ENCODE peak calls at places on chromosomes 2 and 18, in four cellular contexts. L, I, H and V are unnamed samples.

GRCh38 chr2:164920430-164920829 is 34.9 kb downstream of the SLC38A11 start:
- DNase-seq in L (no peak), I (peak; percentile 32), H (no peak), V (peak; percentile 81)

GRCh38 chr2:28311660-28312249 is 80.9 kb upstream of the FOSL2 start:
- DNase-seq in L (no peak), I (no peak), H (no peak), V (no peak)

GRCh38 chr2:224401641-224402342 is at the start of gene FAM124B:
- DNase-seq in L (no peak), I (no peak), H (peak; percentile 66), V (peak; percentile 15)

GRCh38 chr2:191758420-191759199 is 80.7 kb downstream of the NABP1 start:
- DNase-seq in L (no peak), I (peak; percentile 9), H (peak; percentile 60), V (no peak)

GRCh38 chr2:100691846-100692245 is 128.1 kb upstream of the NPAS2 start:
- DNase-seq in L (no peak), I (no peak), H (no peak), V (no peak)

GRCh38 chr2:9158786-9159779 is 47.5 kb upstream of the ASAP2 start:
- DNase-seq in L (no peak), I (no peak), H (no peak), V (no peak)

GRCh38 chr18:75208836-75209128 is 157 bp downstream of the PTGR3 start:
- DNase-seq in L (no peak), I (no peak), H (no peak), V (no peak)

GRCh38 chr2:1453561-1453960 is 40.3 kb downstream of the TPO start:
- DNase-seq in L (no peak), I (no peak), H (no peak), V (no peak)

GRCh38 chr2:46431481-46432235 is 47.7 kb upstream of the TMEM247 start:
- DNase-seq in L (no peak), I (no peak), H (no peak), V (no peak)

DNA sequence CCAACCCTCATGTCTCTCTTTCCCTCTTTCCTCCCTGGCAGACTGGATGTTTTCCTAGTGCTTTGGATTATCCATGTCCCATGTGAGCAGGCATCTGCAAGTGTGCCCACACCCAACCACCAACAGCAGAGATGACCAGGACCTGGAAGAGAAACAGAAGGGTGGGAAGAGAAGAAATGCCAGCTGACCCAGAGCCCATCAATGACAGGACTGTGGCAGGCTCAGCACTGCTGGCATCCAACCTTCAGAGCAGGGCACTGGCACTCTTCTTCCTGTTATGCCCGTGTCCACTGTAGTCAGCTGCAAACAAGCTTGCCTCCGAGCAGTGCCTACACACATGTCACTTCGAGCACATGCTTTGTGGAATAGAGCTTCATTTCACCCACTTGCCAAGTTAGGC is 121.1 kb downstream of the TANC1 start:
- DNase-seq in L (no peak), I (no peak), H (no peak), V (no peak)
- H3K27ac ChIP-seq in L (peak overlapping the region; percentile 62), I (peak overlapping the region; percentile 72), H (peak overlapping the region; percentile 60), V (peak overlapping the region; percentile 21)

GRCh38 chr2:219274392-219274921 is 4.7 kb upstream of the DNAJB2 start:
- DNase-seq in L (no peak), I (peak; percentile 96), H (no peak), V (peak; percentile 37)
- H3K4me3 ChIP-seq in L (no peak overlapping the region), I (peak overlapping the region; percentile 64), H (no peak overlapping the region), V (peak overlapping the region; percentile 13)

GRCh38 chr18:59055345-59056032 is 84.2 kb upstream of the SEC11C start:
- DNase-seq in L (no peak), I (no peak), H (no peak), V (no peak)
- TF ChIP-seq CTCF in L (no peak), I (peak; percentile 23), H (no peak), V (no peak)

GRCh38 chr2:69579561-69579960 is 64.0 kb downstream of the AAK1 start:
- DNase-seq in L (no peak), I (no peak), H (no peak), V (no peak)

GRCh38 chr2:69578201-69578555 is 65.4 kb downstream of the AAK1 start:
- DNase-seq in L (no peak), I (no peak), H (no peak), V (no peak)

GRCh38 chr2:69575926-69576325 is 67.6 kb downstream of the AAK1 start:
- DNase-seq in L (no peak), I (no peak), H (no peak), V (no peak)

GRCh38 chr2:69576895-69577294 is 66.6 kb downstream of the AAK1 start:
- DNase-seq in L (no peak), I (no peak), H (no peak), V (no peak)

DNA sequence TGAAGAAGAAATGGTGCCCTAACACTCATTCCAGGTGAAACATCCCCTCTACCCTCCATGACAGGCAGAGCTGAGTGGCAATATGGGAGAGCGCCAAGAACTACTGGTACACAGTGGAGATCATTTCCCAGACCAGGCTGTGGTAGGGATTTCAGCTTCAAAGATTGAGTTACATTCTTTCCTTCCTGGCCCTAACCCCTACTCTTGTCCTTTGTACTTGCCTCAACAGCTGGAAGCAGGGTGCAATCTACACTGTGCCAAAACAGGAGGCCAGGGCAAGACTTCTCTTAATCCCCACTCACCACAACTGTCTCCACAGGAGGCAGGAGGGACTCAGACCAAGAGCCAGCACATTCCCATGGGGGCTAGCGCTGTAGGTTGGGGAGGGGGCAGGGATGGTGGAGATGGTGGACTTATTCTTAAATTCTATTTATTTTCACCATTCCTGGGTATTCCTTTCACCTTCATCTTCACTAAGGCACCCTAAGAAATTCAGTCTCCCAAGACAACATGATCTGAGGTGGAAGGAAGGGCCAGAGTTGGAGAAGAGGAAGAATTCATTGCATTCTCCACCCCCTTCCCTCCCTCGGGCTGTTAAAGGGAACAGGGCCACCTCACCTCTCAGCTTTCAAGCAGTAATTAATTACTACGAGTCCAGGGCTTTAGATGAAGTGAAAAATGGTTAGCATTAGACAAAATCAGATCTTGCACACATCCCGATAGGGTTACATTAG is 65.9 kb downstream of the AAK1 start:
- DNase-seq in L (no peak), I (no peak), H (no peak), V (no peak)
- H3K27ac ChIP-seq in L (no peak overlapping the region), I (no peak overlapping the region), H (peak overlapping the region; percentile 38), V (no peak overlapping the region)

DNA sequence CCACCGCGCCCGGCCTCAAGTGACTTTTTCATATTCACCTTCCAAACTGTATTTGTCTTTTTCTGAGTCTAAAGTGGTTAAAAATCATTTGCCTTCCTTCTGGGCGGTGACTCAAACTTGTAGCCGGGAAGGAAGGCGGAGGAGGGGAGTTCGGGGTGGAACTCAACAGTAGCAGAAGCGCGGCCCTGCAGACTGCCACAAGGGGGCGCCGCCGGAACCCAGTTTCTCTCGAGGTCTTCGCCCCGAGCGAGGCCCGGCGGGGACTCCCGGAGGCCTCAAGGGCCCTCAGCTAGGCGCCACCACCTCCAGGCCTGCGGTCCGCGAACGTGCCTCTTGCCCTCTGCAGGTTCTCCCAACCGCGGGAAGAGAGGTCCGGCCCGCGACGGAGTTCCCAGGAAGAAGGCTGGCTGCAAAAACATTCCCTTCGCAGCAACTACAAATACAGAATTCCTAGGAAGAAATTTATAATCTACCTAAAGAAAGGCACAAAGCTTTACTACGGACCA is 16.8 kb upstream of the ITM2C start:
- DNase-seq in L (no peak), I (peak; percentile 13), H (peak; percentile 91), V (peak; percentile 44)
- H3K4me3 ChIP-seq in L (peak overlapping the region; percentile 23), I (no peak overlapping the region), H (peak overlapping the region; percentile 13), V (no peak overlapping the region)

DNA sequence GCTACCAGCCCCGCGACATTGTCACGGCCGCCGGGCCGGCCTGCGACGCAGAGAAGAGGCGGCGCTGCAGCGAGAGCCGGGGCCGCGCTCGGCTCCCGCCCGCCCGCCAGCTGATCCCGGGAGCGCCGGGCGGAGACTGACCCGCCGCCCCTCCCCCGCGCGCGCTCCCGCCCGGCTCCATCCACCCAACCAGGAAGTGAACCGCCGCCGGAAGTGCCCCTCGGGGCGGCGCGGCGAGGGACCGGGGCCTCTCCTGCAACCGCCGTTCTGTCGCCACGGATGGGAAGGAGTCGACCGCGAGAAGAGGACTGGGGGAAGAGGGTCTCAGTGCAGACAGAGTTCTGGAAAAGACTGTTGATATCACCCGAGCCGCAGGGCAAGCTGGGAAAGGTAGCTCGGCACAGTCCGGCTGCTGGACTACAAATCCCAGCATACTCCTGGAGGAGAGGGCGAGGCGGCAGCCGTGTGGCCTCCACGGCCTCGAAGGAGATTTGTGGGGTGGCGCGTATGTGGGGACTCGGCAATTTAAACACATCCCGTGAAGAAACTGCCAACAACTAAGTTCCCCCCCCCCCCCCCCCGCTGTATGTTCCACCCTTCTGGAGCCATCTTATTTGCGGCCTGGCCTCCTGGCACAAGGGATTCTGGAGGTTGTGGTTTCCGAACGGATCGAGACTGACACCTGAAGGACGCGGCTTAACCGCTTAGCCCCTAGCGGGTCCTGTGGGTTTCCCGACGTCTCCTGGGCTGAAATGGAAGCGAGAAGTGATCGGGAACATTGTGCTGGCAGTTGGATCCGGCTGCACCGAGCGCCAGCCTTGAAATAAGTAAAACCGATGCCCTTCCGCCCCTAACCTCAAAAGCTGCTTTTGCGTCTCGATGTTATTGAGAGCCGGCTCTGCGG is at the start of gene AAK1:
- DNase-seq in L (peak; percentile 92), I (no peak), H (peak; percentile 93), V (peak; percentile 57)
- TF ChIP-seq CTCF in L (no peak), I (no peak), H (no peak), V (no peak)

GRCh38 chr18:70385474-70385873 is 96.6 kb downstream of the SOCS6 start:
- DNase-seq in L (no peak), I (no peak), H (no peak), V (no peak)

GRCh38 chr18:70384181-70384790 is 95.4 kb downstream of the SOCS6 start:
- DNase-seq in L (no peak), I (peak; percentile 91), H (no peak), V (peak; percentile 37)

GRCh38 chr18:70382992-70383717 is 94.3 kb downstream of the SOCS6 start:
- DNase-seq in L (no peak), I (no peak), H (no peak), V (no peak)

GRCh38 chr18:70380915-70381896 is 92.4 kb downstream of the SOCS6 start:
- DNase-seq in L (no peak), I (no peak), H (no peak), V (no peak)

DNA sequence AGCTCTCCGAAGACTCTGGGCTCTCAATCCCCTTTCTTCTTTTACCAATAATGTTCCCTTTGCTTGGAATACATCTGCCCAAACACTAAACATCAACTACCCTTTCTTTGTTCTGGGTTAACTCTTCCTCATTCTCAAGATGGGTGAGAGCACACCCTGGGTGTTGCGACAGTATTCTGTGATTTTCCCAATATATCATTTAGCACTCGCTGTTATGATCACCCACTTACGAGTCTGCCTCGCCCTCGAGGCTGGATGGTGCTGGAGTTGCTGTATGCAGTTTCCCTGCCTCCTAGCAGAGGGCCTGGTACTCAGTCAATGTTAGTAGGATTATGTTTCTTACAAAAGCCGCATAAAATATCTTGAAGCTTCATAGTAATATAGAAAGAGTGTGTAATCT is 93.2 kb downstream of the SOCS6 start:
- DNase-seq in L (no peak), I (no peak), H (peak; percentile 53), V (no peak)
- H3K27ac ChIP-seq in L (peak overlapping the region; percentile 9), I (peak overlapping the region; percentile 6), H (no peak overlapping the region), V (no peak overlapping the region)

DNA sequence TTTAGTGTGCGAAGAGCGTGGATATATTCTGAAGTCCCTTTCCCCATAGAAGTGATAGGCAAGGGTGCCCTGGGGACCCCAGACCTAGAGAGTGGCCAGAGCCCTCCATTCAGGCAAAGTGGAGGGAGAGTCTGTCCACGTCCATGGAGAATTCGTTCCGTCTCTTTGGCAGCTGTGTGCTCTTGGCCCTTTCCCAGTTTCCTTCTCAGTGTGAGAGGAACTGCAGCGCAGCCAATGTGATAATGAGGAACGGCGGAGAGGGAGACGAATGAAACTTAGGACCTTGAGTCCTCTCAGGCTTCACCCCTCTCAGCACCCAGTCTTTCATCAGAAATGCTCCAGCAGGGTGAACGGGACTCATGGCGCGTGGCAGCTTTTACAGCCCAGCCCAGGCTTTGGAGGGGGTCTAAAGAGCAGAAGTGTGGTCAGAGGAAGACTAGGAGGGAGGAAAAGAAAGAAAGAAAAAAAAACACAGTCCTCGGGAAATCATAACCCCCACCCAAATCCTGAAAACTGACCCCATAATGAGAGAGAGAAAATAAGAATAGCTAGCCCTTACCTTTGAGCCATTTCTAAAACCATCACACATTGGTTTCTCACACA is 95.0 kb upstream of the RIOK3 start:
- DNase-seq in L (no peak), I (no peak), H (peak; percentile 46), V (no peak)
- H3K4me3 ChIP-seq in L (peak overlapping the region; percentile 20), I (no peak overlapping the region), H (peak overlapping the region; percentile 15), V (no peak overlapping the region)